ENCODE peak calls at places on chromosome 22, in seven cellular contexts. H is neuronal stem cell, S is mesenchymal stem cell, M is IMR-90, Z is H9, O is mesendoderm, W is trophoblast cell. E is an unnamed sample.

GRCh38 chr22:33240901-33241300 is 182.7 kb upstream of the SYN3 start:
- DNase-seq in O (no peak), M (no peak), H (no peak), S (no peak), W (no peak), Z (no peak), E (no peak)

GRCh38 chr22:42902875-42903510 is 45.9 kb upstream of the ARFGAP3 start:
- DNase-seq in M (peak), H (no peak), Z (peak), W (peak), S (peak), O (peak), E (no peak)

GRCh38 chr22:33389927-33390326 is 331.7 kb upstream of the SYN3 start:
- DNase-seq in H (no peak), Z (no peak), M (peak), S (no peak), O (no peak), W (no peak), E (no peak)

GRCh38 chr22:20626811-20627210 is 119.4 kb downstream of the MED15 start:
- DNase-seq in W (no peak), Z (no peak), O (no peak), H (no peak), S (no peak), M (no peak), E (no peak)

GRCh38 chr22:44615602-44616180 is 86.3 kb upstream of the PRR5 start:
- DNase-seq in O (no peak), Z (no peak), H (no peak), W (no peak), S (no peak), M (no peak), E (no peak)

GRCh38 chr22:32904044-32904443 is 102.5 kb downstream of the TIMP3 start:
- DNase-seq in H (peak), M (peak), Z (peak), O (peak), S (peak), W (peak), E (no peak)

GRCh38 chr22:20981787-20982562 is at the start of gene LZTR1:
- DNase-seq in M (peak), H (peak), Z (peak), S (peak), O (peak), W (peak), E (peak)

GRCh38 chr22:23243006-23243573 is 62.8 kb downstream of the BCR start:
- DNase-seq in M (no peak), S (no peak), Z (peak), W (no peak), O (peak), H (peak), E (peak)

GRCh38 chr22:28883917-28884753 is 763 bp downstream of the ZNRF3 start:
- DNase-seq in H (peak), Z (peak), W (peak), M (peak), O (peak), S (peak), E (peak)

DNA sequence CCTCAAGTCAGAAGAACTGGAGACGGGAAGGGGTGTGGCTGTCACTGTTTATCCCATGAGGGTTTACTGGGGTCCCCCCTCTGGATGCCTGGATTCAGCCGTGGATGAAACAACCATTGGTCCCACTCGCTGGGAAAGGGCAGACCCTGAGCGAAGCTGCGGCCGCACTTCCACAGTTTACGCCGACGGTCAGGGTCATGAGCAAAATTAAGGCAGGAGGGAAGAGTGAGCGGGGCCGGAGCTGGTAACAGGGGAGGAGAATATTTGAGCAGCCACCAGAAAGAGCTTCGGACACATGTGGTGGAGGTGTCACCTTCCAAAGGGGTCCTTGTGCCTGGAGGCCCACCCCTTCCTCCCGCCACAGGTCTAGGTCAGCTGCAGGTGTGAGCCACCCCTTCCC is 344.9 kb downstream of the BRD1 start:
- DNase-seq in S (no peak), H (no peak), M (no peak), O (no peak), Z (no peak), W (no peak), E (no peak)
- H2AK5ac ChIP-seq in S (no peak), H (peak), M (no peak), O (peak), Z (no peak), W (peak), E (no peak)

GRCh38 chr22:26684173-26684572 is 26.8 kb downstream of the MIAT start:
- DNase-seq in Z (no peak), O (no peak), H (no peak), S (no peak), W (no peak), M (no peak), E (no peak)

GRCh38 chr22:26685601-26686000 is 28.2 kb downstream of the MIAT start:
- DNase-seq in O (no peak), H (no peak), M (no peak), S (no peak), W (no peak), Z (no peak), E (no peak)

GRCh38 chr22:26690654-26691376 is 33.4 kb downstream of the MIAT start:
- DNase-seq in S (no peak), H (no peak), O (no peak), Z (no peak), W (no peak), M (no peak), E (no peak)

GRCh38 chr22:26689553-26690301 is 32.3 kb downstream of the MIAT start:
- DNase-seq in W (no peak), S (no peak), M (no peak), O (no peak), Z (no peak), H (peak), E (no peak)

GRCh38 chr22:26687439-26687838 is 30.1 kb downstream of the MIAT start:
- DNase-seq in M (no peak), S (no peak), O (no peak), H (no peak), Z (no peak), W (no peak), E (no peak)
- H2AK5ac ChIP-seq in M (no peak), S (no peak), O (no peak), H (no peak), Z (no peak), W (no peak), E (no peak)

GRCh38 chr22:46280063-46280817 is 12.4 kb downstream of the TTC38 start:
- DNase-seq in S (no peak), O (no peak), Z (no peak), W (no peak), M (no peak), H (no peak), E (no peak)

GRCh38 chr22:46276563-46276962 is 8.8 kb downstream of the TTC38 start:
- DNase-seq in H (no peak), Z (no peak), W (no peak), O (no peak), S (no peak), M (no peak), E (no peak)

GRCh38 chr22:46281866-46282678 is 14.3 kb downstream of the TTC38 start:
- DNase-seq in Z (no peak), H (no peak), S (no peak), W (no peak), M (no peak), O (no peak), E (no peak)

GRCh38 chr22:46278656-46279645 is 11.1 kb downstream of the TTC38 start:
- DNase-seq in Z (no peak), W (no peak), H (no peak), M (no peak), O (no peak), S (no peak), E (no peak)

DNA sequence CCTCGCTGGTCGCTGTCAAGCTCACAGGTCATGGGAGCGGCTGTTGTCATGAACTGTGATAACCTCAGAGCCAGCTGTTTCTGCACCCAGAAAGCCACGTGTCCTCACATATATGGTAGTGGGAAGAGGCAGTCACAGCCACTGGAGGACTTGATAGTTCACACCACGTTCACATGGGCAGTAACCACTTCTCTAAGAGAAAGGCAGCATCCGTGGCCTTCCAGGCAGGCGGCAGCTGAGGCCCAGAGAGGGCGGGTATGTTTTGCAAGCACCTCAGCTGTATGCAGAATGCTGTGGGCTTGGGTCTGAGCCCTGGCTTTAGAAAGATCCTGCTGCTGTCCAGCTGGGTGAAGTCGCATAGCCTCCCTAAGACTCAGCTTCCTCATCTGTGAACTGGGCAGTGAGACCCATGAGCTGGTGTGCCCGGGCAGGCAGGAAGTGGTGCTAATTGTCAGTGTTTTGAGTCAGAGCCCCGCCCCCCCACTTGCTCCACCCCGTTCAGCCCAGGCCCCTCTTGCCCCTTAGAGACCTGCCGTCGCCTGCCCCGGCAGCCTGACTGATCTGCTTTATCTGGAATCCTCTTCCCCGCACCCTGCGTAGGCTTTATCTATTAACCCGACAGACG is 13.3 kb downstream of the TTC38 start:
- DNase-seq in S (no peak), M (no peak), O (no peak), W (no peak), Z (peak), H (no peak), E (no peak)
- H2AK5ac ChIP-seq in S (no peak), M (no peak), O (no peak), W (no peak), Z (no peak), H (no peak), E (no peak)

GRCh38 chr22:45777046-45777851 is 105.6 kb downstream of the ATXN10 start:
- DNase-seq in O (no peak), Z (no peak), H (no peak), S (no peak), W (peak), M (peak), E (no peak)
- H2AK5ac ChIP-seq in O (no peak), Z (no peak), H (no peak), S (no peak), W (no peak), M (no peak), E (no peak)

GRCh38 chr22:39314251-39314971 is 5.0 kb downstream of the RPL3 start:
- DNase-seq in H (no peak), Z (peak), O (peak), S (peak), M (no peak), W (no peak), E (no peak)
- H2AK5ac ChIP-seq in H (no peak), Z (no peak), O (no peak), S (no peak), M (no peak), W (no peak), E (no peak)

DNA sequence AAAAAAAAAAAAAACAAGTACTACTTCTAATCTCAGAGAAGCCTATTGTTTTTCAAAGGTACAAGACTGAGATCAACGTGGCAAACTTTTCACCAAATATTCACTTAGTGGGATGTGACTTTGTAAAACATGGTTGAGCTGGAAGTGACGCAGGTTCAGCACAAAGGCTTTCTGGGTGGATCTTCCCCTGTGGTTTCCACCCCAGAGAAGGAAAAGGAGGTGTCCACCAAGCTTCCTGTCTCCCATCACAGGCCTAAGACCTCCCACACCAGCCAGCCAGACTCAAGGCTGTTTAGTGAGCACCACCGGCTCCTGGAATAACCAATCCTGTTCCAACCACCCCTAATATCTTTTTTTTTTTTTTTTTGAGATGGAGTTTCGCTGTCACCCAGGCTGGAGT is 5.7 kb downstream of the TMEM184B start:
- DNase-seq in W (no peak), M (peak), Z (peak), H (no peak), S (peak), O (no peak), E (no peak)
- H2AK5ac ChIP-seq in W (no peak), M (no peak), Z (no peak), H (no peak), S (no peak), O (no peak), E (no peak)

E was measured in H1.